ENCODE peak calls at places on chromosomes 5 and 9, in eight cellular contexts. One of them, this sample, is unnamed.

GRCh38 chr5:93584531-93585053 is 1.6 kb downstream of the NR2F1 start:
- DNase-seq in pancreas: no peak
- DNase-seq in CD8-positive, alpha-beta T cell: no peak
- DNase-seq in cardiac fibroblast: no peak
- DNase-seq in LNCaP clone FGC: no peak
- DNase-seq in WTC11: no peak
- DNase-seq in PC-3: no peak
- DNase-seq in AG10803: no peak
- DNase-seq in this sample: no peak

GRCh38 chr9:104858271-104858670 is 69.7 kb downstream of the ABCA1 start:
- DNase-seq in pancreas: no peak
- DNase-seq in CD8-positive, alpha-beta T cell: no peak
- DNase-seq in cardiac fibroblast: peak
- DNase-seq in LNCaP clone FGC: no peak
- DNase-seq in WTC11: no peak
- DNase-seq in PC-3: no peak
- DNase-seq in AG10803: peak
- DNase-seq in this sample: no peak

GRCh38 chr9:118215544-118215943 is 511.3 kb downstream of the TLR4 start:
- DNase-seq in pancreas: no peak
- DNase-seq in CD8-positive, alpha-beta T cell: no peak
- DNase-seq in cardiac fibroblast: no peak
- DNase-seq in LNCaP clone FGC: no peak
- DNase-seq in WTC11: no peak
- DNase-seq in PC-3: no peak
- DNase-seq in AG10803: no peak
- DNase-seq in this sample: no peak

GRCh38 chr9:8622871-8623270 is 823.3 kb upstream of the DMAC1 start:
- DNase-seq in pancreas: no peak
- DNase-seq in CD8-positive, alpha-beta T cell: no peak
- DNase-seq in cardiac fibroblast: no peak
- DNase-seq in LNCaP clone FGC: no peak
- DNase-seq in WTC11: no peak
- DNase-seq in PC-3: no peak
- DNase-seq in AG10803: no peak
- DNase-seq in this sample: no peak

GRCh38 chr9:27491164-27491563 is 32.9 kb upstream of the IFNK start:
- DNase-seq in pancreas: no peak
- DNase-seq in CD8-positive, alpha-beta T cell: no peak
- DNase-seq in cardiac fibroblast: peak
- DNase-seq in LNCaP clone FGC: no peak
- DNase-seq in WTC11: no peak
- DNase-seq in PC-3: no peak
- DNase-seq in AG10803: peak
- DNase-seq in this sample: no peak

GRCh38 chr9:36316629-36317317 is 58.5 kb upstream of the GNE start:
- DNase-seq in pancreas: no peak
- DNase-seq in CD8-positive, alpha-beta T cell: no peak
- DNase-seq in cardiac fibroblast: peak
- DNase-seq in LNCaP clone FGC: no peak
- DNase-seq in WTC11: no peak
- DNase-seq in PC-3: no peak
- DNase-seq in AG10803: no peak
- DNase-seq in this sample: no peak

GRCh38 chr9:135801070-135801469 is 99.1 kb downstream of the KCNT1 start:
- DNase-seq in pancreas: no peak
- DNase-seq in CD8-positive, alpha-beta T cell: no peak
- DNase-seq in cardiac fibroblast: no peak
- DNase-seq in LNCaP clone FGC: no peak
- DNase-seq in WTC11: no peak
- DNase-seq in PC-3: no peak
- DNase-seq in AG10803: no peak
- DNase-seq in this sample: no peak

GRCh38 chr9:70421272-70422180 is 7.1 kb upstream of the KLF9 start:
- DNase-seq in pancreas: no peak
- DNase-seq in CD8-positive, alpha-beta T cell: peak
- DNase-seq in cardiac fibroblast: peak
- DNase-seq in LNCaP clone FGC: no peak
- DNase-seq in WTC11: no peak
- DNase-seq in PC-3: no peak
- DNase-seq in AG10803: peak
- DNase-seq in this sample: no peak

GRCh38 chr5:154197801-154198461 is 7.4 kb downstream of the GALNT10 start:
- DNase-seq in pancreas: no peak
- DNase-seq in CD8-positive, alpha-beta T cell: peak
- DNase-seq in cardiac fibroblast: peak
- DNase-seq in LNCaP clone FGC: no peak
- DNase-seq in WTC11: no peak
- DNase-seq in PC-3: peak
- DNase-seq in AG10803: peak
- DNase-seq in this sample: peak

GRCh38 chr9:100397867-100398266 is 29.1 kb upstream of the MSANTD3 start:
- DNase-seq in pancreas: no peak
- DNase-seq in CD8-positive, alpha-beta T cell: no peak
- DNase-seq in cardiac fibroblast: no peak
- DNase-seq in LNCaP clone FGC: no peak
- DNase-seq in WTC11: no peak
- DNase-seq in PC-3: no peak
- DNase-seq in AG10803: no peak
- DNase-seq in this sample: no peak

GRCh38 chr5:37876245-37876644 is 36.4 kb upstream of the GDNF start:
- DNase-seq in pancreas: no peak
- DNase-seq in CD8-positive, alpha-beta T cell: no peak
- DNase-seq in cardiac fibroblast: no peak
- DNase-seq in LNCaP clone FGC: no peak
- DNase-seq in WTC11: no peak
- DNase-seq in PC-3: no peak
- DNase-seq in AG10803: no peak
- DNase-seq in this sample: no peak

GRCh38 chr5:37873988-37874387 is 34.1 kb upstream of the GDNF start:
- DNase-seq in pancreas: no peak
- DNase-seq in CD8-positive, alpha-beta T cell: no peak
- DNase-seq in cardiac fibroblast: no peak
- DNase-seq in LNCaP clone FGC: no peak
- DNase-seq in WTC11: no peak
- DNase-seq in PC-3: no peak
- DNase-seq in AG10803: no peak
- DNase-seq in this sample: no peak

GRCh38 chr5:37876926-37877325 is 37.1 kb upstream of the GDNF start:
- DNase-seq in pancreas: no peak
- DNase-seq in CD8-positive, alpha-beta T cell: no peak
- DNase-seq in cardiac fibroblast: no peak
- DNase-seq in LNCaP clone FGC: no peak
- DNase-seq in WTC11: no peak
- DNase-seq in PC-3: no peak
- DNase-seq in AG10803: no peak
- DNase-seq in this sample: no peak

GRCh38 chr5:37871023-37871815 is 31.4 kb upstream of the GDNF start:
- DNase-seq in pancreas: no peak
- DNase-seq in CD8-positive, alpha-beta T cell: no peak
- DNase-seq in cardiac fibroblast: peak
- DNase-seq in LNCaP clone FGC: no peak
- DNase-seq in WTC11: no peak
- DNase-seq in PC-3: peak
- DNase-seq in AG10803: peak
- DNase-seq in this sample: no peak

DNA sequence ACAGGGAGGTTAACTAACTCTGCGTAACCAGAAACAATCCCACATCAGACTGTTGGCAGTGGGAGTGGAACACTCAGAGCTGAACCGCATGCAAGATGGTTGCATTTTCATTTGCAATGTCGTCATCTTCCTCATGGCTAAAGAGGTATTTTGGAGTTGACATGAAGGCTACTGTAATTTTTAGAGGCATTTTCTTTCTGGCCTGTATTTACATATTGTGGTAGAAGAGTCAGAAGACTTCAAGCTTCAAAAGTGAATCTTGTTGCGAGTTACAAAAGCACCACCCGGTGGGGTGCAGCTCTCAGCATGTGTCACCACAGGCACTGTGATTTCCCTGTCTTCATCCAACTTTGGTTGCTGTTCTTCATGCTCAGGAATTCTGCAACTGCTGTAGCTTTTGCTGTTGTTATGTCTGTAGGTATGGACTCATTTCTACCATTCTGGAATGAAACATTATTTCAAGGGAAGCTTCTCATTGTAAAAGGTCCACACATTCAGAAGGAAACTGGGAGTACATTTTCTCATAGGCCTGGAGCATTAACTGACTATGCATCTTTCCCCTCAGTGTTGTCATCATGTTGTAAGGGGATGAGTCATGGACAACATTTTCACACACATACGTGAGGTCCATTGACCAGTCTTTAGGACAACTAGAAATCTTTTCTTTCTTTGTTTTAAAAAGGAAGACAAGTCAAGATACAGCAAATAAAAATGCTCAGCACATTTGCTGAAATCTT is 35.4 kb upstream of the GDNF start:
- DNase-seq in pancreas: no peak
- DNase-seq in CD8-positive, alpha-beta T cell: no peak
- DNase-seq in cardiac fibroblast: peak
- DNase-seq in LNCaP clone FGC: no peak
- DNase-seq in WTC11: no peak
- DNase-seq in PC-3: peak
- DNase-seq in AG10803: peak
- DNase-seq in this sample: no peak
- TF ChIP-seq CTCF in pancreas: no peak
- TF ChIP-seq CTCF in CD8-positive, alpha-beta T cell: no peak
- TF ChIP-seq CTCF in cardiac fibroblast: no peak
- TF ChIP-seq CTCF in LNCaP clone FGC: no peak
- TF ChIP-seq CTCF in WTC11: no peak
- TF ChIP-seq CTCF in PC-3: no peak
- TF ChIP-seq CTCF in AG10803: peak
- TF ChIP-seq CTCF in this sample: no peak

DNA sequence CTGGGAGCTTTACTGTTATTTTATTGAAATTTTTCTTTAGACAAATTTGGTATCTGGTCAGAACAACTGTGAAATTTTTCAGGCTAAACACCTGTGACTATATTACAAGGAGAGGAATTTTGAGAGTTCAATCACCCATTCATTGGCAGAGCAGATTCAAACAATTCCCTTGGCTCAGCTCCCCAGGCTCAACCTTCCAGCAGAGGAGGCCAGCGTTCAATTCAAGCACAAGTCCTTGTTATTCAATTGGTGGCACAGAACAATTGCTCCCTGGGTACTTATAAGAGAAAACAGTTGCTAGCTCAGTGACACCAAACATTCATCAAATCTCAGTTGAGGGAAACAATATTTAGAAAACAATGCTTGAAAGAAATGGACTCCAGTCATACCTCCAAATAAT is 83.3 kb downstream of the SUSD1 start:
- DNase-seq in pancreas: no peak
- DNase-seq in CD8-positive, alpha-beta T cell: no peak
- DNase-seq in cardiac fibroblast: peak
- DNase-seq in LNCaP clone FGC: no peak
- DNase-seq in WTC11: peak
- DNase-seq in PC-3: no peak
- DNase-seq in AG10803: peak
- DNase-seq in this sample: no peak
- TF ChIP-seq CTCF in pancreas: no peak
- TF ChIP-seq CTCF in CD8-positive, alpha-beta T cell: no peak
- TF ChIP-seq CTCF in cardiac fibroblast: peak
- TF ChIP-seq CTCF in LNCaP clone FGC: peak
- TF ChIP-seq CTCF in WTC11: no peak
- TF ChIP-seq CTCF in PC-3: peak
- TF ChIP-seq CTCF in AG10803: peak
- TF ChIP-seq CTCF in this sample: no peak

DNA sequence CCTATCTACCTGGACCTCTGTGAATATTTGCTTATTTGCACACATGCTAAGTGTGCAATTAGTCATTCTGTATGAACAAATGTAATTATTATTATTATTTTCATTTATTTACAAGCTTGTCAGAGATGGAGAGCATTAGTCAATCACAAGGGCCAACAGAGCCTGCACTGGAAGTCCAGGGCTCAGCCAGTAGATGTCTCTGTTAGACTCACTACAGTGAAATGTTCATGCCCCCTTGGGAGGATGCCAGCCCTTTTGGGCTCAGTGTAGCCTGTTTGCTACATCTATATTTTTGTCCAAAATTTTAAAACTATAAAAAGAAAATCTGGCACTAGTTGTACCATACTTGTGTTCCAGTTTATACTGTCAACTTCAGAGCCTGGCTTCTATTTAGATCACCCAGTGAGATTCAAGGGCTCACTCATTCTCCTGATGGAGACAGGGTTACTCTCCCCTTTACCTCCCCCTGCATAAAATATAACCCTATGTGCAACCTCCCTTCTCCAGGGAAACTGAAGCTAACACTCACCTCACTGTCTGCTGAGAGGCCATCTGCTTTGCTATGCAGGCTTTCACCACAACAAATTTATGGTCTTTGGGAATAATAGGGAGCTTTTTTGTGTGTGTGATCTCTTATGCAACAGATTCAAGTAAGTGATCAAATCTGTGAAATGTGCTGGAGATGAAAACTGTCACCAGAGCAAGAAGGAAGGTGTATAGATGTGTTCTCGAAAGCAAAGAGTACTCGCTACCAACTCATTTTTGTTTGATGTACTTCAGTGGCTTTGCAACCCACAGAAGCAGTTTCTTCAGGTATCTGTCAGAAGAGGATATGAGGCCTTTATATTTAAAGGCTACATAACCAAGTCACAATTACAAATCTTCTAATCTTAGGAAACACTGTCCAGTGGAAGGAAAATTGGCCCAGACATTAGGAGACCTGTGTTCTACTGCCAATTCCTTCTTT is 99.9 kb upstream of the TLE4 start:
- DNase-seq in pancreas: peak
- DNase-seq in CD8-positive, alpha-beta T cell: peak
- DNase-seq in cardiac fibroblast: peak
- DNase-seq in LNCaP clone FGC: no peak
- DNase-seq in WTC11: peak
- DNase-seq in PC-3: peak
- DNase-seq in AG10803: peak
- DNase-seq in this sample: no peak
- TF ChIP-seq CTCF in pancreas: no peak
- TF ChIP-seq CTCF in CD8-positive, alpha-beta T cell: no peak
- TF ChIP-seq CTCF in cardiac fibroblast: peak
- TF ChIP-seq CTCF in LNCaP clone FGC: peak
- TF ChIP-seq CTCF in WTC11: no peak
- TF ChIP-seq CTCF in PC-3: peak
- TF ChIP-seq CTCF in AG10803: peak
- TF ChIP-seq CTCF in this sample: no peak

DNA sequence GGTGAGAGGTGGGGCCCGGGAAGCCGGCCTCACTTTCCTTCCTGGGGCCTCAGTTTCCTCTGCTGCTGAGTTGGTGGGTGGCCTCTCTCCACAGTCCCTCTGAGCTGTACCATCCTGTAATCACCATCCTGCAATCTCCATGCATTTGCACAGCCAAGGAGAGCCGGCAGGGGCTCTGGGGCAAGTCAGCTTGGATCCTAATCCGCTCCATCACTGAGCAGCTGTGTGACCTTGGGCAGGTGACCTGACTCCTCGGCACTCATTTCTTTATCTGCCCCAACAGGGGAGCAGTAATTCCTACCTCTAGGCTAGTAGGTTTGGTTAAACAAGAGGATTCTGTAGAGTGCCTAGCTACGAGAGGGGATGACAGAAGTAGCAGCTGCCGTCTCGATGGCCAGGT is 88.2 kb upstream of the ZNF618 start:
- DNase-seq in pancreas: no peak
- DNase-seq in CD8-positive, alpha-beta T cell: no peak
- DNase-seq in cardiac fibroblast: no peak
- DNase-seq in LNCaP clone FGC: no peak
- DNase-seq in WTC11: peak
- DNase-seq in PC-3: no peak
- DNase-seq in AG10803: no peak
- DNase-seq in this sample: no peak
- TF ChIP-seq CTCF in pancreas: no peak
- TF ChIP-seq CTCF in CD8-positive, alpha-beta T cell: no peak
- TF ChIP-seq CTCF in cardiac fibroblast: no peak
- TF ChIP-seq CTCF in LNCaP clone FGC: no peak
- TF ChIP-seq CTCF in WTC11: no peak
- TF ChIP-seq CTCF in PC-3: no peak
- TF ChIP-seq CTCF in AG10803: no peak
- TF ChIP-seq CTCF in this sample: no peak

This sample was measured in natural killer cell.